ENCODE peak calls at places on chromosomes 12 and 14, in eight cellular contexts. K is neuronal stem cell; N is ovary; L is stomach; Z is CD8-positive, alpha-beta T cell; F is Peyer's patch; T is CD4-positive, alpha-beta memory T cell; U is uterus. S is an unnamed sample.
A peak's percentile ranks its signal among the peaks of the same experiment; 100 is the strongest.

GRCh38 chr12:23221066-23221465 is 596.1 kb downstream of the ETNK1 start:
- DNase-seq in K (no peak), N (no peak), L (no peak), Z (no peak), F (no peak), T (no peak), U (no peak), S (peak; percentile 4)

GRCh38 chr14:31578266-31578665 is 17.1 kb downstream of the NUBPL start:
- DNase-seq in K (no peak), N (no peak), L (no peak), Z (no peak), F (no peak), T (no peak), U (no peak), S (no peak)

GRCh38 chr14:91911474-91912032 is 35.9 kb downstream of the FBLN5 start:
- DNase-seq in K (peak; percentile 26), N (no peak), L (peak; percentile 43), Z (peak; percentile 35), F (no peak), T (peak; percentile 65), U (no peak), S (peak; percentile 68)

GRCh38 chr14:92755495-92755894 is 7.1 kb upstream of the LGMN start:
- DNase-seq in K (no peak), N (no peak), L (no peak), Z (no peak), F (no peak), T (no peak), U (no peak), S (no peak)

GRCh38 chr14:61700104-61700886 is 5.0 kb downstream of the HIF1A start:
- DNase-seq in K (no peak), N (no peak), L (no peak), Z (no peak), F (no peak), T (no peak), U (no peak), S (no peak)

GRCh38 chr12:44253338-44253856 is 417.5 kb downstream of the TMEM117 start:
- DNase-seq in K (no peak), N (no peak), L (no peak), Z (no peak), F (no peak), T (no peak), U (no peak), S (no peak)

GRCh38 chr14:24693941-24694507 is 60.0 kb upstream of the GZMB start:
- DNase-seq in K (no peak), N (no peak), L (no peak), Z (no peak), F (no peak), T (no peak), U (no peak), S (no peak)

GRCh38 chr12:45893240-45893639 is 97.1 kb downstream of the SCAF11 start:
- DNase-seq in K (peak; percentile 21), N (no peak), L (no peak), Z (no peak), F (no peak), T (no peak), U (no peak), S (no peak)

GRCh38 chr12:96210376-96211055 is 16.3 kb downstream of the ELK3 start:
- DNase-seq in K (no peak), N (no peak), L (no peak), Z (peak; percentile 52), F (no peak), T (peak; percentile 47), U (no peak), S (no peak)

GRCh38 chr12:122454250-122454721 is 31.8 kb upstream of the CLIP1 start:
- DNase-seq in K (no peak), N (no peak), L (no peak), Z (no peak), F (no peak), T (no peak), U (no peak), S (no peak)
- H3K27ac ChIP-seq in K (no peak overlapping the region), N (no peak overlapping the region), L (no peak overlapping the region), Z (no peak overlapping the region), F (peak overlapping the region; percentile 54), T (no peak overlapping the region), U (no peak overlapping the region), S (no peak overlapping the region)

GRCh38 chr14:65286443-65286842 is 126.1 kb upstream of the FUT8 start:
- DNase-seq in K (no peak), N (no peak), L (peak; percentile 24), Z (no peak), F (no peak), T (no peak), U (no peak), S (no peak)
- H3K4me1 ChIP-seq in K (peaks cover 7% of the 10 kb centered on the region), N (peaks cover 7% of the 10 kb centered on the region), L (peaks cover 54% of the 10 kb centered on the region), Z (peaks cover 71% of the 10 kb centered on the region), F (peaks cover 21% of the 10 kb centered on the region), T (peaks cover 66% of the 10 kb centered on the region), U (no peaks in the 10 kb centered on the region), S (no peaks in the 10 kb centered on the region)

GRCh38 chr14:35001624-35002023 is 18.8 kb downstream of the SRP54 start:
- DNase-seq in K (no peak), N (no peak), L (no peak), Z (no peak), F (no peak), T (no peak), U (no peak), S (no peak)

GRCh38 chr14:34997762-34998161 is 15.0 kb downstream of the SRP54 start:
- DNase-seq in K (peak; percentile 61), N (no peak), L (no peak), Z (no peak), F (no peak), T (no peak), U (no peak), S (peak; percentile 29)

GRCh38 chr14:34994668-34995067 is 11.9 kb downstream of the SRP54 start:
- DNase-seq in K (no peak), N (no peak), L (no peak), Z (no peak), F (no peak), T (no peak), U (no peak), S (no peak)

GRCh38 chr14:35004839-35005238 is 22.0 kb downstream of the SRP54 start:
- DNase-seq in K (no peak), N (no peak), L (no peak), Z (no peak), F (no peak), T (no peak), U (no peak), S (no peak)

DNA sequence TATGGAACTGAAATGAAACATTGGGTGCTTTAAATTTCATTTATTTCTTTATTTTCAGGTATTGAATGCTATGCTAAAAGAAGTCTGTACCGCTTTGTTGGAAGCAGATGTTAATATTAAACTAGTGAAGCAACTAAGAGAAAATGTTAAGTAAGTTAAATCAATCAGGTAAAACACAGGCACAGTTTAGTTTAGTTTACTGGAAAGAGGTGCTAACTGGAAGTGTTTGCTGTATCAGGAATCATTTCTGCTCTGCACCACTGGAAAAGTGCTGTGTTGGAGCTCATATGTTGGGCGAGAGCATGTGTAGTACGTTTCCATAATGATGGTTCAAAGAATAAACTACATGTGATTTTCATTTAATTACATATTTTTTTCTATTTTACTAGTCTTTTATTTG is 16.7 kb downstream of the SRP54 start:
- DNase-seq in K (no peak), N (no peak), L (no peak), Z (no peak), F (no peak), T (no peak), U (no peak), S (no peak)
- H3K27ac ChIP-seq in K (no peak overlapping the region), N (no peak overlapping the region), L (no peak overlapping the region), Z (no peak overlapping the region), F (no peak overlapping the region), T (no peak overlapping the region), U (no peak overlapping the region), S (no peak overlapping the region)

DNA sequence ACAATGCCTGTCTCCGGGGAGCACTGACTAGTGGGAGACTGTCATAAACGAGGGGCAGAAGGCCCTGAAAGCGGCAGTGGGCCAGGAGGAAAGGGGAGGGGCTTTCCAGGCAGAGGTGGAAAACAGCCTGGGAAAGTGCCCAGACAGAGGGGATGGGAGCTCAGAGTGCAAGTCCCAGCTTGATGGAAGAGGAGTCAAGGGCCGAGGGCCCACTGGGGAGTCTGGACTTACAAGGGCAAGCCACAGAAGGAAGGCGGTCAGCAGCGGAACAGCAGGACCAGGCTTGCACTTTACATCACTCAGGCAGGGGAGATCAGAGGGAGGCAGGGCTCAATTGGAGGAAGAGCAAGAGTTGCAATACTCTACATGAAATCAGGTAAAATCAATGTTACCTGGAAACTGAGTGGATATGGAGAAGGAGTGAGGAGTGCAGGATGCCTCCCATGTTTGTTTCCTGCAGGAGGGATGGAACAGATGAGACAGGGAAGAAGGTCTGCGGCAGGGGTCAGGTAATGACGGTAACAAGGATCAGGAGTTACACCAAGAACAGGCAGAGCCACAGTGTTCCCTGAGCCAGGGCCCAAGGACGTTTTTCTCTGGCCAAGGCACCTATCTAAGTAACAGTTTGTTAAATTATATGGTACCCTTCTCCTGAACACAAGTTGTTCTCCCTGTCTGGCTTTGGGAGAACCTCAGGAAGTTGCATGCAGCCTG is 23.8 kb downstream of the PXN start:
- DNase-seq in K (no peak), N (no peak), L (no peak), Z (no peak), F (no peak), T (no peak), U (no peak), S (no peak)
- H3K4me1 ChIP-seq in K (peaks cover 13% of the 10 kb centered on the region), N (peaks cover 7% of the 10 kb centered on the region), L (peaks cover 85% of the 10 kb centered on the region), Z (peaks cover 56% of the 10 kb centered on the region), F (no peaks in the 10 kb centered on the region), T (peaks cover 82% of the 10 kb centered on the region), U (no peaks in the 10 kb centered on the region), S (peaks cover 28% of the 10 kb centered on the region)

GRCh38 chr14:22908601-22909000 is 10.3 kb downstream of the RBM23 start:
- DNase-seq in K (no peak), N (no peak), L (no peak), Z (no peak), F (no peak), T (no peak), U (no peak), S (no peak)
- H3K27ac ChIP-seq in K (no peak overlapping the region), N (no peak overlapping the region), L (no peak overlapping the region), Z (no peak overlapping the region), F (no peak overlapping the region), T (no peak overlapping the region), U (no peak overlapping the region), S (no peak overlapping the region)

GRCh38 chr14:90677484-90678045 is 138.7 kb downstream of the TTC7B start:
- DNase-seq in K (no peak), N (no peak), L (no peak), Z (no peak), F (no peak), T (no peak), U (no peak), S (no peak)
- H3K4me1 ChIP-seq in K (peaks cover 7% of the 10 kb centered on the region), N (no peaks in the 10 kb centered on the region), L (peaks cover 58% of the 10 kb centered on the region), Z (peaks cover 21% of the 10 kb centered on the region), F (no peaks in the 10 kb centered on the region), T (peaks cover 12% of the 10 kb centered on the region), U (no peaks in the 10 kb centered on the region), S (peaks cover 8% of the 10 kb centered on the region)